ENCODE peak calls at places on chromosomes 7 and 10, in six cellular contexts. U is OCI-LY7, X is neural crest cell, K is AG09309, R is SK-N-SH, A is stomach. E is an unnamed sample.

GRCh38 chr10:57979466-57979865 is 288.2 kb downstream of the IPMK start:
- DNase-seq in R (no peak), U (no peak), X (no peak), K (no peak), A (no peak), E (no peak)

GRCh38 chr10:34959321-34959720 is 130.8 kb downstream of the CUL2 start:
- DNase-seq in X (peak; percentile 25), K (no peak), U (no peak), A (no peak), R (peak; percentile 40), E (no peak)

GRCh38 chr7:29146082-29146706 is at the start of gene CPVL:
- DNase-seq in A (peak; percentile 28), R (peak; percentile 62), X (peak; percentile 46), K (no peak), U (no peak), E (no peak)

GRCh38 chr7:81183326-81183725 is 264.5 kb upstream of the SEMA3C start:
- DNase-seq in X (no peak), U (no peak), A (no peak), R (no peak), K (no peak), E (no peak)

GRCh38 chr10:133528296-133528844 is 1.2 kb downstream of the CYP2E1 start:
- DNase-seq in R (no peak), X (no peak), A (no peak), K (no peak), U (no peak), E (no peak)

GRCh38 chr10:56349611-56350010 is 11.4 kb downstream of the ZWINT start:
- DNase-seq in R (no peak), A (no peak), K (no peak), U (peak; percentile 25), X (no peak), E (no peak)

GRCh38 chr10:53886325-53887300 is 914.4 kb downstream of the PCDH15 start:
- DNase-seq in U (no peak), X (no peak), R (no peak), A (no peak), K (no peak), E (no peak)

GRCh38 chr10:124259139-124259825 is 159.4 kb downstream of the OAT start:
- DNase-seq in A (no peak), K (no peak), R (peak; percentile 51), U (peak; percentile 49), X (no peak), E (no peak)

GRCh38 chr10:49748006-49748405 is 14.1 kb downstream of the OGDHL start:
- DNase-seq in R (peak; percentile 17), X (no peak), K (no peak), A (peak; percentile 9), U (no peak), E (no peak)

DNA sequence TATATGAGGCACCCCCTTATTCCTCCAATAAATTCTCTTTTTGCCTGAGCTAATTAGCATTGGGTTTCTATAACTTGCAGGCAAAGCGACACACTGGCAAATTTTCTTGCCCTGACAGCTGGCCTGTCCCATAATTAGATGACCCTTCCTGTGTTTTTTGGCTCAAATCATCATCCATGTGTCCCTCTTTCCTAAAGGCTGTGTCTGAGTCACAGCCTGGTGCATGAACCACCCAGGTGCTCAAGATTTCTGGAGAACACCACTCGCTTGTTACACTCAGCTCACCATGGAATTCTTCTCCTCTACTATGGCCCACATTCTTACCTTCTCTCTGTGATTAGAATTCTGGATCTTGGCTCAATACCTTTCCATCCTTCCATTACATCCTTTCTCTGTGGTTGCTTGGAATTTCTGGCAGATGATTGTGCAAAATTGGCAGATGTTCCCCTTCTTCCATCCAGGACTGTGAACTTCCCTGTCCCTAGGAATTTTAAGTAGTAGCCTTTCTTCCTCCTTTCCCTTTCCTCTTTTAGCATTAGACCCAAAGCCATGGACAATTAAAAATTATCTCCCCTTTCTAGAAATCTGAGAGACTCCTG is 116.0 kb upstream of the ANKRD1 start:
- DNase-seq in A (no peak), U (no peak), X (no peak), R (no peak), K (no peak), E (no peak)
- TF ChIP-seq CTCF in A (no peak), U (no peak), X (no peak), R (no peak), K (no peak), E (no peak)

GRCh38 chr10:121112618-121113384 is 261.6 kb downstream of the WDR11 start:
- DNase-seq in A (no peak), X (no peak), U (no peak), R (no peak), K (no peak), E (no peak)
- TF ChIP-seq CTCF in A (no peak), X (no peak), U (no peak), R (no peak), K (no peak), E (no peak)

DNA sequence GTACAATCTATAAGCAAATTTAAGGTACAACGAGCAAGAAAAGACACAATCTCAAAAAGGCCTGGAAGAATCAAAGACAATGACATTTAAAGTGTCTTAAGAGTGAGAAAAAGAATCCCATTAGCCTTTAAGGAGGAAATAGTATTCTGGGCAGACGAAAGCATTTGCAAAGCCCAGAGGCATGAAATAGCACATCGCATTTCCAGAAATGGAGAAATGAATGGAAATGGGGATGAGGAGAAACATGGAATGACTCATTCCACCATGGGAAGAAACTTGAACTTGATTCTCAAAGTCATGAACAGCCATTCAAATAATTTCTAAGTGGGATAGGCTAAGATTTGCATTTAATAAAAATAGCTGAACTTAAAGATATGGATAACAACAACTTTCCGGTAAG is 310.2 kb upstream of the KLF6 start:
- DNase-seq in U (no peak), X (no peak), R (no peak), A (no peak), K (no peak), E (no peak)
- TF ChIP-seq CTCF in U (no peak), X (no peak), R (no peak), A (no peak), K (no peak), E (no peak)

GRCh38 chr7:30164567-30164966 is 29.8 kb downstream of the MTURN start:
- DNase-seq in U (peak; percentile 75), X (no peak), K (no peak), R (peak; percentile 65), A (no peak), E (peak; percentile 56)
- TF ChIP-seq CTCF in U (peak; percentile 92), X (peak; percentile 74), K (peak; percentile 53), R (peak; percentile 85), A (peak; percentile 39), E (peak; percentile 52)

DNA sequence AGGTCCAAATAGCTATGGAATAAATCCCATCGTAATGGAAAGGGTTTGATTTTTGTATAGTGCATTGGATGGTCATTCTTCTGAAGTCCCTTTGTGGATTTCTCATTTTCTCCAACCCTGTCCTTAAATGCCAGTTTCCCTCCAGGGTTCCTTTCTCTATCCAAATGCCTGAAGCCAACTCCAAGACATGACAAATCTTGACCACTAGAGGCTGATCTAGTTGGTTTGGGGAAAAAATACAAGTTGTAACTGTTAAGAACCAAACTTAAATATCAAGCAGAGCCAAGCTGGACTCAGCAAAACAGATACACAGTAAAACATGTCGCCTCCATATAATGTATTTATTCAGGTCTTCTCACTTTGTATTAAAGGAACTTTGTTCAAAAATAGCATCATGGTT is 28.7 kb downstream of the FRMD4A start:
- DNase-seq in R (no peak), U (peak; percentile 1), A (no peak), X (no peak), K (peak; percentile 5), E (no peak)
- TF ChIP-seq CTCF in R (peak; percentile 52), U (peak; percentile 66), A (no peak), X (peak; percentile 50), K (peak; percentile 57), E (no peak)

DNA sequence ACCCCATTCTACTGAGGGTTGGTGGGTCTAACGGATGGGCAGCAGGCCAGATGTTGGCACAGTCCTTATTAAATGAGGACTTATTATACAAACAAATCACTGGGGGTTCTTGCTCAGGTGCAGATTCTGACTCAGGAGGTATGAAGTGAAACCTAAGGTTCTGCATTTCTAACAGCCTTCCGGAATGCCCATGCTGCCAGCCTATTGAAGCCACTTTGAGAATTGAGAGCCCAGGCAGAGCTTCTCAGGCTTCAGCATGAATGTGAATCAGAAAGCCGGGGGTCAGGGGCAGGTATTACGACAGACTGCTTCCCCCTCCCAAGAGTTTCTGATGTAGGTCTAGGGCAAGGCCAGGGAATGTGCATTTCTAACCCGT is 34.1 kb upstream of the NPFFR1 start:
- DNase-seq in R (no peak), A (no peak), U (peak; percentile 59), K (no peak), X (no peak), E (no peak)
- TF ChIP-seq CTCF in R (no peak), A (no peak), U (no peak), K (no peak), X (no peak), E (no peak)

DNA sequence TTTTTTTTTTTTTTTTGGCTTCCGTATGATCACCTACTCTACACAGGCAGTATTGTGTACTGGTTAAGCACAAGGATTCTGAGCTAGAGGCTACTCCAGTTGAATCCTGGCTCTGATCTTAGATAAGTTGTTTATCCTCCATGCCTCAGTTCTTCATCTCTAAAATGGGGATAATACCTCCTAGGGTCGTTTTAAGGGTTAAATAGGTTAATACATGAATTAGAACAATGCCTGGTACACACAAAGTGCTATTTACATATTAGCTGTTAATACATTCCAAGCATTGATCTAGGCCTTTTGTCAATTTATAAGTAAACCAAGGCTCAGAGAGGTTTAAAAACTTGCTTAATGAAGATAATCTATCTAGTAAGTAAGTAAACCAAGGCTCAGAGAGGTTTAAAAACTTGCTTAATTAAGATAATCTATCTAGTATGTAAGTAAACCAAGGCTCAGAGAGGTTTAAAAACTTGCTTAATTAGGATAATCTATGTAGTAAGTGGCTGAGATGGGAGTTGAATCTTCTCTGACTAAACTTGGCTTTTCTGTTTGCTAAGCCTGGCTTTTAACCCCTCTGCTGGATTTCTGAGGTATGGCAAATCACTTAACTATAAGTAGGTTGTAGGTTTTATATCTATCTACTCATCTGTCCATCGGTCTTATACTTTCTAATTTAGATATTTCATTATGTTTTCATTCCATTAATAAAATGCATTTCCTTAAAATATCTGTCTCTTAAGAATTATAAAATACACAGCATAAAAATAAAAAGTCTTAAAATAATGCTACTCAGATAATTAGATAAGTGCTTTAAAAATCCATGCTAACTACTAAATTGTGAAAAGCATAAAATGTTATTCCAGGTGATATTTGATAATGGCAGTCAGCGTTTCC is 59.2 kb downstream of the ST7 start:
- DNase-seq in A (no peak), X (no peak), U (peak; percentile 9), K (no peak), R (peak; percentile 48), E (no peak)
- TF ChIP-seq CTCF in A (no peak), X (peak; percentile 56), U (peak; percentile 62), K (peak; percentile 40), R (peak; percentile 71), E (peak; percentile 44)

DNA sequence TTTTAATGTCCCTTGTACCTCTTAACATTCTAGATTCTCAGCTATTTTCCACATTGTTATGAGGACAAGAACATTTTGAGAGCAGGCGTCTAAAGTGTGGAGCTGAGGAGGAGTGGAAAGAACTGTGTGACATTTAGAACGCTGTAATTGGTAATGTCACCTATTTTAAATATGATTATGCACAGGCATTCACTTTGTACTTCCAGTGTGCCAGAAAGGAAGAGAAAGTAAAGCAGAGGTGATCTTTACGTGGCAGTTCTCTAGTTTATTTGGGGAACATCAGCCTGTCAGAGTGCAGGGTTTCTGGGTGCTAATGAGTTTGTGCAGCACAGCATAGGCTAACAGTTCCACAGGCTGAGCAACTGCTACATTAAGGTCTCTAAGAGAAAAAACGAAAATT is 498.4 kb upstream of the POM121L12 start:
- DNase-seq in K (no peak), A (no peak), X (no peak), U (no peak), R (no peak), E (no peak)
- TF ChIP-seq CTCF in K (no peak), A (no peak), X (no peak), U (no peak), R (no peak), E (no peak)

GRCh38 chr7:97179454-97180104 is 62.1 kb downstream of the SDHAF3 start:
- DNase-seq in K (peak; percentile 21), A (peak; percentile 42), X (peak; percentile 27), R (peak; percentile 84), U (peak; percentile 66), E (peak; percentile 63)
- TF ChIP-seq CTCF in K (peak; percentile 78), A (peak; percentile 71), X (peak; percentile 92), R (peak; percentile 96), U (peak; percentile 85), E (peak; percentile 62)

E was measured in GM13976.